ENCODE peak calls at places on chromosomes 13 and 19, in six cellular contexts. O, Z, C, M, S and R are unnamed samples.

GRCh38 chr13:62875118-62875640 is 1459.5 kb upstream of the PCDH20 start:
- DNase-seq in O (no peak), Z (no peak), C (peak; percentile 91), M (no peak), S (no peak), R (no peak)

GRCh38 chr19:23992348-23992747 is 77.7 kb downstream of the ZNF726 start:
- DNase-seq in O (no peak), Z (no peak), C (no peak), M (no peak), S (no peak), R (no peak)

GRCh38 chr13:25659091-25659502 is 287.3 kb downstream of the ATP8A2 start:
- DNase-seq in O (no peak), Z (no peak), C (peak; percentile 93), M (peak; percentile 1), S (no peak), R (peak; percentile 11)

GRCh38 chr19:12035220-12036172 is at the start of gene ZNF433:
- DNase-seq in O (peak; percentile 94), Z (peak; percentile 47), C (peak; percentile 92), M (peak; percentile 82), S (peak; percentile 96), R (peak; percentile 98)

GRCh38 chr19:46073268-46073922 is 32.6 kb upstream of the IGFL4 start:
- DNase-seq in O (no peak), Z (peak; percentile 48), C (no peak), M (no peak), S (no peak), R (no peak)

GRCh38 chr19:41225238-41226052 is 6.4 kb downstream of the AXL start:
- DNase-seq in O (peak; percentile 75), Z (peak; percentile 100), C (no peak), M (peak; percentile 99), S (peak; percentile 48), R (peak; percentile 89)

GRCh38 chr13:45367358-45367757 is 26.4 kb upstream of the TPT1 start:
- DNase-seq in O (no peak), Z (peak; percentile 98), C (no peak), M (peak; percentile 76), S (peak; percentile 28), R (peak; percentile 80)

GRCh38 chr13:48181482-48182145 is 51.4 kb upstream of the ITM2B start:
- DNase-seq in O (no peak), Z (no peak), C (no peak), M (no peak), S (no peak), R (no peak)

GRCh38 chr13:100506600-100507422 is 81.8 kb downstream of the GGACT start:
- DNase-seq in O (no peak), Z (no peak), C (peak; percentile 79), M (no peak), S (no peak), R (no peak)

GRCh38 chr13:111267784-111268183 is 52.7 kb upstream of the TEX29 start:
- DNase-seq in O (no peak), Z (no peak), C (no peak), M (peak; percentile 87), S (no peak), R (no peak)

GRCh38 chr13:41917641-41918040 is 43.3 kb downstream of the VWA8 start:
- DNase-seq in O (no peak), Z (peak; percentile 28), C (no peak), M (peak; percentile 87), S (no peak), R (no peak)

GRCh38 chr13:112859817-112860190 is 109.2 kb upstream of the MCF2L start:
- DNase-seq in O (no peak), Z (no peak), C (no peak), M (peak; percentile 69), S (no peak), R (no peak)

GRCh38 chr19:21094347-21095025 is 12.5 kb downstream of the ZNF714 start:
- DNase-seq in O (no peak), Z (no peak), C (no peak), M (no peak), S (no peak), R (no peak)

GRCh38 chr13:48578516-48579166 is 45.8 kb upstream of the RCBTB2 start:
- DNase-seq in O (no peak), Z (no peak), C (no peak), M (no peak), S (no peak), R (no peak)

GRCh38 chr13:35908221-35908620 is 223.0 kb downstream of the DCLK1 start:
- DNase-seq in O (no peak), Z (no peak), C (no peak), M (no peak), S (no peak), R (no peak)

GRCh38 chr13:50425772-50426171 is 410.5 kb downstream of the KCNRG start:
- DNase-seq in O (no peak), Z (no peak), C (no peak), M (no peak), S (no peak), R (no peak)

GRCh38 chr13:43830481-43830873 is 43.7 kb upstream of the ENOX1 start:
- DNase-seq in O (no peak), Z (no peak), C (no peak), M (peak; percentile 82), S (no peak), R (peak; percentile 25)

GRCh38 chr19:46728693-46729339 is 11.9 kb upstream of the PRKD2 start:
- DNase-seq in O (peak; percentile 85), Z (peak; percentile 49), C (no peak), M (peak; percentile 55), S (peak; percentile 80), R (peak; percentile 87)

GRCh38 chr13:67048793-67049150 is 181.4 kb downstream of the PCDH9 start:
- DNase-seq in O (no peak), Z (no peak), C (no peak), M (peak; percentile 87), S (no peak), R (no peak)

GRCh38 chr19:42199440-42200115 is 17.9 kb downstream of the DEDD2 start:
- DNase-seq in O (no peak), Z (peak; percentile 78), C (no peak), M (no peak), S (peak; percentile 35), R (no peak)